ENCODE peak calls at places on chromosomes 2 and 18, in eight cellular contexts. V is HEK293T, X is NCI-H187 treated with DMSO at 0.1 percent for 48 hours, M is MG63, G is iPS DF 19.7, T is GM13976, F is cardiac fibroblast, Z is T-helper 1 cell. N is an unnamed sample.
A peak's percentile ranks its signal among the peaks of the same experiment; 100 is the strongest.

GRCh38 chr2:11502740-11503292 is 31.0 kb upstream of the GREB1 start:
- DNase-seq in F (no peak), G (no peak), X (no peak), V (no peak), Z (no peak), T (no peak), M (no peak), N (no peak)

GRCh38 chr2:9779572-9780264 is 63.6 kb upstream of the TAF1B start:
- DNase-seq in G (no peak), Z (peak; percentile 36), T (no peak), V (no peak), X (no peak), F (no peak), M (no peak), N (no peak)

GRCh38 chr18:67354091-67354490 is 162.4 kb downstream of the DSEL start:
- DNase-seq in F (no peak), M (no peak), Z (no peak), G (no peak), T (no peak), X (no peak), V (no peak), N (no peak)

GRCh38 chr18:76367168-76367785 is 127.8 kb downstream of the ZNF516 start:
- DNase-seq in G (no peak), M (no peak), V (no peak), F (no peak), Z (no peak), T (no peak), X (no peak), N (no peak)

GRCh38 chr2:233829193-233830110 is 24.9 kb downstream of the HJURP start:
- DNase-seq in F (no peak), X (no peak), G (no peak), V (no peak), T (no peak), M (no peak), Z (no peak), N (no peak)

GRCh38 chr18:55185391-55185790 is 226.1 kb upstream of the CCDC68 start:
- DNase-seq in G (no peak), X (no peak), F (no peak), Z (no peak), T (no peak), M (no peak), V (no peak), N (no peak)

GRCh38 chr2:1745171-1746023 is 1.1 kb upstream of the PXDN start:
- DNase-seq in X (no peak), M (no peak), Z (no peak), T (no peak), V (no peak), G (no peak), F (no peak), N (no peak)

GRCh38 chr2:156817430-156817829 is 381.3 kb downstream of the GPD2 start:
- DNase-seq in G (no peak), V (no peak), X (no peak), T (no peak), Z (no peak), F (no peak), M (no peak), N (no peak)

GRCh38 chr18:45014047-45014501 is 333.4 kb downstream of the SETBP1 start:
- DNase-seq in T (no peak), F (peak; percentile 93), G (no peak), X (no peak), V (no peak), M (peak; percentile 71), Z (no peak), N (no peak)

GRCh38 chr18:11496561-11497172 is 112.7 kb upstream of the SLC35G4 start:
- DNase-seq in G (no peak), X (no peak), Z (no peak), F (no peak), V (no peak), M (no peak), T (no peak), N (no peak)

GRCh38 chr2:217775920-217776503 is 226.8 kb downstream of the TNS1 start:
- DNase-seq in X (no peak), G (no peak), M (no peak), V (no peak), Z (no peak), T (no peak), F (no peak), N (no peak)

GRCh38 chr2:237096911-237097310 is 11.2 kb downstream of the COPS8 start:
- DNase-seq in F (peak; percentile 88), M (peak; percentile 48), Z (no peak), T (no peak), V (no peak), G (no peak), X (no peak), N (no peak)

GRCh38 chr2:111119004-111119846 is 1.5 kb upstream of the BCL2L11 start:
- DNase-seq in X (no peak), G (no peak), F (no peak), V (no peak), T (peak; percentile 30), M (no peak), Z (no peak), N (no peak)

GRCh38 chr2:11698009-11698922 is 28.3 kb upstream of the NTSR2 start:
- DNase-seq in M (peak; percentile 97), X (peak; percentile 83), T (no peak), Z (no peak), G (no peak), F (peak; percentile 78), V (no peak), N (no peak)

GRCh38 chr2:27844821-27845255 is 45.3 kb downstream of the RBKS start:
- DNase-seq in V (no peak), G (no peak), Z (no peak), X (no peak), F (no peak), M (no peak), T (no peak), N (no peak)

GRCh38 chr18:62452280-62452824 is 70.5 kb upstream of the ZCCHC2 start:
- DNase-seq in F (peak; percentile 52), M (peak; percentile 35), V (no peak), T (no peak), G (no peak), X (no peak), Z (no peak), N (no peak)

GRCh38 chr2:7773362-7773973 is 856.3 kb downstream of the RNF144A start:
- DNase-seq in G (no peak), X (no peak), T (peak; percentile 62), F (no peak), M (no peak), V (no peak), Z (no peak), N (peak; percentile 26)

GRCh38 chr2:85990084-85990483 is 101.3 kb upstream of the ST3GAL5 start:
- DNase-seq in T (no peak), M (no peak), Z (no peak), G (no peak), F (no peak), V (no peak), X (no peak), N (no peak)

GRCh38 chr18:8895987-8896619 is 190.7 kb downstream of the MTCL1 start:
- DNase-seq in T (no peak), F (peak; percentile 80), M (peak; percentile 86), Z (no peak), X (no peak), V (no peak), G (no peak), N (peak; percentile 75)

GRCh38 chr2:84694088-84694622 is 177.9 kb downstream of the DNAH6 start:
- DNase-seq in F (no peak), V (no peak), G (no peak), M (no peak), Z (peak; percentile 2), X (no peak), T (no peak), N (no peak)

GRCh38 chr2:72113847-72114692 is 33.6 kb downstream of the CYP26B1 start:
- DNase-seq in M (no peak), Z (no peak), V (no peak), T (no peak), F (no peak), X (no peak), G (no peak), N (no peak)

GRCh38 chr18:22681912-22682311 is 251.2 kb upstream of the RBBP8 start:
- DNase-seq in F (no peak), G (no peak), T (no peak), X (no peak), Z (no peak), V (no peak), M (no peak), N (no peak)

GRCh38 chr18:49565656-49566055 is 3.8 kb downstream of the LIPG start:
- DNase-seq in M (peak; percentile 68), G (no peak), V (no peak), Z (no peak), F (peak; percentile 85), X (no peak), T (no peak), N (peak; percentile 75)

GRCh38 chr2:84071050-84071449 is 388.0 kb downstream of the SUCLG1 start:
- DNase-seq in G (no peak), M (no peak), T (no peak), X (no peak), Z (no peak), F (no peak), V (no peak), N (no peak)

GRCh38 chr2:111055735-111056134 is 65.0 kb upstream of the BCL2L11 start:
- DNase-seq in Z (no peak), X (no peak), M (no peak), F (no peak), V (no peak), T (peak; percentile 1), G (no peak), N (no peak)

GRCh38 chr18:33577688-33578370 is at the start of gene ASXL3:
- DNase-seq in G (no peak), M (peak; percentile 1), V (peak; percentile 86), Z (no peak), X (no peak), F (peak; percentile 5), T (peak; percentile 56), N (no peak)

GRCh38 chr2:100754951-100755350 is 65.0 kb upstream of the NPAS2 start:
- DNase-seq in G (no peak), T (no peak), X (no peak), F (peak; percentile 73), Z (no peak), V (no peak), M (no peak), N (no peak)

GRCh38 chr2:236608710-236609109 is 39.1 kb downstream of the ACKR3 start:
- DNase-seq in T (no peak), Z (no peak), V (no peak), M (no peak), F (no peak), X (no peak), G (no peak), N (no peak)

GRCh38 chr2:49291619-49292018 is 137.3 kb upstream of the FSHR start:
- DNase-seq in F (no peak), T (no peak), G (no peak), X (no peak), V (no peak), M (no peak), Z (no peak), N (no peak)

GRCh38 chr2:15107137-15107536 is 454.0 kb downstream of the NBAS start:
- DNase-seq in V (no peak), X (no peak), G (no peak), T (no peak), F (no peak), Z (no peak), M (peak; percentile 20), N (no peak)